ENCODE peak calls at places on chromosomes 12 and 14, in seven cellular contexts. J is fibroblast of the aortic adventitia, H is astrocyte of the spinal cord, U is AG04450, E is hepatocyte, I is HepG2, D is PC-9. R is an unnamed sample.

GRCh38 chr12:64193045-64193444 is 29.1 kb downstream of the KICS2 start:
- DNase-seq in J (no peak), H (no peak), U (no peak), E (no peak), I (no peak), D (no peak), R (no peak)

GRCh38 chr12:77796775-77797174 is 33.9 kb upstream of the NAV3 start:
- DNase-seq in J (peak; percentile 64), H (peak; percentile 73), U (peak; percentile 15), E (no peak), I (no peak), D (no peak), R (peak; percentile 70)

GRCh38 chr12:64608901-64609542 is 1.3 kb upstream of the RASSF3 start:
- DNase-seq in J (peak; percentile 36), H (peak; percentile 56), U (no peak), E (peak; percentile 68), I (peak; percentile 58), D (peak; percentile 40), R (peak; percentile 43)

GRCh38 chr14:90871605-90872233 is 55.5 kb upstream of the TTC7B start:
- DNase-seq in J (peak; percentile 66), H (peak; percentile 55), U (no peak), E (no peak), I (no peak), D (no peak), R (peak; percentile 56)

GRCh38 chr14:102947321-102948103 is 25.0 kb downstream of the AMN start:
- DNase-seq in J (no peak), H (no peak), U (no peak), E (no peak), I (no peak), D (no peak), R (no peak)

GRCh38 chr12:48770756-48771155 is 18.1 kb downstream of the ADCY6 start:
- DNase-seq in J (no peak), H (no peak), U (no peak), E (no peak), I (no peak), D (no peak), R (no peak)

GRCh38 chr14:70698288-70698687 is 56.6 kb downstream of the TTC9 start:
- DNase-seq in J (peak; percentile 50), H (peak; percentile 32), U (no peak), E (peak; percentile 41), I (peak; percentile 29), D (peak; percentile 73), R (peak; percentile 25)

GRCh38 chr14:30581283-30581625 is 22.3 kb downstream of the G2E3 start:
- DNase-seq in J (no peak), H (no peak), U (no peak), E (no peak), I (no peak), D (no peak), R (no peak)

GRCh38 chr14:34232790-34233189 is 229.2 kb downstream of the SPTSSA start:
- DNase-seq in J (no peak), H (no peak), U (no peak), E (no peak), I (no peak), D (no peak), R (no peak)

GRCh38 chr12:115895247-115895646 is 382.2 kb downstream of the MED13L start:
- DNase-seq in J (no peak), H (no peak), U (no peak), E (no peak), I (no peak), D (no peak), R (peak; percentile 5)

GRCh38 chr14:80653951-80654350 is 287.6 kb downstream of the CEP128 start:
- DNase-seq in J (no peak), H (no peak), U (no peak), E (no peak), I (no peak), D (no peak), R (no peak)

DNA sequence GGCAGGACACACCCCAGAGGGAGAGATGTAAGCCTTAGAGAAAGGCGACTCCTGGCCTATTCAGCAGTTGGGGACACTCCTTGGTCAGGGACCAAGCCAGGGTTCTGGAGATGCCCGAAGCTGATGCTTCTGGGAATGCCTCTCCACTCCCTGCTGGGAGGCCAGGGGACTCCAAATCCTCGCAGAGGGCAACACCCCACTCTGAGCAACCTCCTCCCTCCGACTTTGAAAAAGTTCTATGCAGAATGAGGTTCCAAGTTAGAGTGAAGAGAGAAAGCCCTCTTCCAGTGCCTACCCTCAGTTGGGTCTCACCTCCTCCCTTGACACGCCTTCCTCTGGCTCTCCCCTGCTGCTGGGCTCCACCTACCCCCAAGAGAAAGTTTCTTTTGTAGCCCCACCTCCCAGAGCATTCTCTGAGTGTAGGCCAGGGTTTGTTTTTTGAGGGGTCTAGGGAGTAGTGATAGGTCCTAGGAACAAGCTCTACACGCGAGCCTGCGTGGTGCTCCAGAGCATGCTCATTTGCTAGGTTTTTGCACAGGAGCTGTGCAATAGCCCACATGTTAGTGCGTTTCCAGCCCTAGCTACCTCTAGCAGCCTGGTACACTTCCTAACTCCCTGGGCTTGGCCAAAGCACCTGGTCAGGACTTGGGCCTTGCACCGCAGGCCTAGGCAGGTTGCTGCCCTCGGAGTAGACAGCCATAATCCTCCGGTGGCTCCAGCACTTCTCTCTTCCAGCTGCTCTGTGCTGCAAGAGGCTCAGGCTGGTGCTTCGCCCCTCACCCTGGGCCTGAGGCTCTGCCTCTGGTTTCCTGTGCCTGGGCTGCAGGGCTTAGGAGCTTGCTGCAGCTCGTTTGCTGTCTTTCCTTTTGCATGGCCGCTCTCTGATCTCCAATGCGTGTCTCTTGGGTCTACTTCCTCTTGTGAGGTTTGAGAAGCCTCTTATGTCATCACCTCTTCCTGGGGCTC is 590 bp upstream of the CEBPE start:
- DNase-seq in J (no peak), H (no peak), U (no peak), E (no peak), I (no peak), D (no peak), R (no peak)
- H3K4me3 ChIP-seq in J (no peak overlapping the region), H (no peak overlapping the region), U (no peak overlapping the region), E (no peak overlapping the region), I (no peak overlapping the region), D (no peak overlapping the region), R (no peak overlapping the region)

GRCh38 chr14:23299558-23299957 is 3.1 kb downstream of the PPP1R3E start:
- DNase-seq in J (peak; percentile 84), H (peak; percentile 53), U (no peak), E (peak; percentile 68), I (peak; percentile 87), D (no peak), R (peak; percentile 81)
- TF ChIP-seq CTCF in J (peak; percentile 44), H (peak; percentile 29), U (peak; percentile 41), E (peak; percentile 47), I (peak; percentile 67), D (peak; percentile 44), R (no peak)

GRCh38 chr14:58730793-58731464 is 93.2 kb downstream of the DACT1 start:
- DNase-seq in J (peak; percentile 52), H (no peak), U (no peak), E (no peak), I (no peak), D (no peak), R (peak; percentile 57)
- H3K4me3 ChIP-seq in J (no peak overlapping the region), H (no peak overlapping the region), U (no peak overlapping the region), E (no peak overlapping the region), I (no peak overlapping the region), D (no peak overlapping the region), R (no peak overlapping the region)

GRCh38 chr14:94337274-94337673 is 14.1 kb upstream of the SERPINA6 start:
- DNase-seq in J (peak; percentile 24), H (peak; percentile 48), U (no peak), E (no peak), I (no peak), D (no peak), R (no peak)

GRCh38 chr14:94332587-94332986 is 9.5 kb upstream of the SERPINA6 start:
- DNase-seq in J (no peak), H (no peak), U (no peak), E (no peak), I (no peak), D (no peak), R (no peak)

GRCh38 chr14:94338023-94338422 is 14.9 kb upstream of the SERPINA6 start:
- DNase-seq in J (no peak), H (no peak), U (no peak), E (no peak), I (no peak), D (no peak), R (no peak)

GRCh38 chr14:94332063-94332583 is 9.0 kb upstream of the SERPINA6 start:
- DNase-seq in J (no peak), H (no peak), U (no peak), E (no peak), I (no peak), D (no peak), R (no peak)

GRCh38 chr14:94334837-94335236 is 11.7 kb upstream of the SERPINA6 start:
- DNase-seq in J (no peak), H (peak; percentile 18), U (no peak), E (no peak), I (no peak), D (no peak), R (no peak)
- TF ChIP-seq CTCF in J (no peak), H (no peak), U (no peak), E (no peak), I (no peak), D (no peak), R (no peak)

DNA sequence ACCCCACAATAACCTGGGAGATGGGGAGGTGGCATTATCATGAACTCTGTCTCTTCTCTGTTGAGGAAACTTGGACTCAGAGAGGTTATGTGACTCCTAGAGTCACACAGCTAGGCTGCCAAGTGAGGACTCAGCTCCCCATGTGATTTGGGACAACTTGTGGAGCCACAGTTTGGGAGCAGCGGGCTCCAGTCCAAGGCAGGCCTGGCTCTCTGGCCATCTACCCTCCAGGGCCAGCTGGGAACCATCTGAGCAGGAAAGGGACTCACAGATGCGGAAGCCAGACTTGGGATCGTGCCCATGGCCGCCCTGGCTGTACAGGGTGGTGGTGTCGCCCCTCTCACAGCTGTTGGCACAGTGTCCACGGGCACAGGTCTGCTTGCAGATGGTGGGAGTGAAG is 59.1 kb downstream of the ISCA2 start:
- DNase-seq in J (peak; percentile 55), H (no peak), U (no peak), E (no peak), I (no peak), D (no peak), R (peak; percentile 69)
- H3K4me3 ChIP-seq in J (no peak overlapping the region), H (no peak overlapping the region), U (no peak overlapping the region), E (no peak overlapping the region), I (no peak overlapping the region), D (no peak overlapping the region), R (no peak overlapping the region)

GRCh38 chr12:32448581-32448980 is 49.2 kb downstream of the FGD4 start:
- DNase-seq in J (no peak), H (no peak), U (no peak), E (no peak), I (no peak), D (no peak), R (no peak)
- TF ChIP-seq CTCF in J (no peak), H (no peak), U (peak; percentile 7), E (no peak), I (no peak), D (no peak), R (peak; percentile 12)

DNA sequence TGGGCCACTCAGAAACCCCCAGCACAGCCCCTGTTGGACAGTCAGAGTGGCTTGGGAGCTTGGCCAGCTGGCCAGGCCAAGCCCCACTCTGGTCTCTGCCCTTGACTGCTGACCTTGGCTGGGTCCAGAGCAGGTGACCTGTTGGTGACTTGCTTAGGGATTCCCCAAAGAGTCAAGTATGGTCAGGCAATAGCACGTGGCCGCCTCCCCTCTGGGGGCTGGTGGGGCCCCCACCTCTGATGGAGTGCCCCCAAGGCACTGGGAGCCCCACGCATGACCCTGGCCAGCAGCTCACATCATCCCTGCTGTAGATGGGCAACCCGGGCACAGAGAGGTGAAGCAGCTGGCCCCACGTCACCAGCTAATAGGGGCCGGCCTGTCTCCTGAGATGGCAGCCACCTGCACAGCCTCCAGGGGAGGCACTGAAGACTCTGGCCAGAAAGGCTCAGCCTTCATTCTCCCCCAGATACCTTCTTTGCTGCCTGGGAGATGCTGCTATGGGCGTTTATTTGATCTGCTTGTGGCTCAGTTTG is 1.8 kb downstream of the CCDC197 start:
- DNase-seq in J (no peak), H (no peak), U (no peak), E (no peak), I (no peak), D (no peak), R (no peak)
- H3K4me3 ChIP-seq in J (no peak overlapping the region), H (no peak overlapping the region), U (no peak overlapping the region), E (no peak overlapping the region), I (no peak overlapping the region), D (no peak overlapping the region), R (no peak overlapping the region)

R was measured in cardiac fibroblast.